ENCODE peak calls at places on chromosomes 2 and 18, in four cellular contexts. G is neural progenitor cell; F is T-helper 2 cell; R is CD4-positive, alpha-beta T cell. N is an unnamed sample.

GRCh38 chr2:174600349-174600748 is 2.7 kb upstream of the WIPF1 start:
- DNase-seq in G (no peak), F (no peak), R (no peak), N (no peak)

GRCh38 chr2:203918264-203918663 is 18.3 kb upstream of the ICOS start:
- DNase-seq in G (peak; percentile 21), F (no peak), R (no peak), N (no peak)

GRCh38 chr18:11752116-11752911 is 63.2 kb downstream of the GNAL start:
- DNase-seq in G (peak; percentile 75), F (no peak), R (no peak), N (no peak)

GRCh38 chr2:108396845-108397244 is 19.1 kb downstream of the SULT1C4 start:
- DNase-seq in G (peak; percentile 13), F (no peak), R (no peak), N (no peak)

GRCh38 chr2:177129610-177130009 is 83.0 kb upstream of the HNRNPA3 start:
- DNase-seq in G (no peak), F (no peak), R (no peak), N (no peak)

GRCh38 chr18:64747803-64748202 is 598.9 kb upstream of the LINC00305 start:
- DNase-seq in G (peak; percentile 39), F (no peak), R (no peak), N (no peak)

GRCh38 chr2:17539993-17540812 is at the start of gene VSNL1:
- DNase-seq in G (peak; percentile 98), F (no peak), R (no peak), N (no peak)

GRCh38 chr2:210128961-210129360 is 42.2 kb downstream of the KANSL1L start:
- DNase-seq in G (no peak), F (no peak), R (no peak), N (no peak)

GRCh38 chr2:186059096-186059495 is 320.5 kb downstream of the FSIP2 start:
- DNase-seq in G (no peak), F (no peak), R (no peak), N (no peak)

GRCh38 chr2:10332402-10333246 is 29.9 kb downstream of the HPCAL1 start:
- DNase-seq in G (peak; percentile 54), F (no peak), R (no peak), N (no peak)

GRCh38 chr2:96374211-96374951 is 38.8 kb downstream of the NCAPH start:
- DNase-seq in G (no peak), F (no peak), R (no peak), N (no peak)

GRCh38 chr2:25651066-25651465 is 22.3 kb downstream of the DTNB start:
- DNase-seq in G (no peak), F (no peak), R (no peak), N (no peak)

GRCh38 chr2:142315353-142315752 is 184.5 kb upstream of the LRP1B start:
- DNase-seq in G (no peak), F (no peak), R (no peak), N (no peak)

GRCh38 chr2:221100467-221101089 is 471.5 kb downstream of the EPHA4 start:
- DNase-seq in G (peak; percentile 58), F (no peak), R (no peak), N (no peak)

GRCh38 chr18:69538849-69539248 is 138.2 kb downstream of the DOK6 start:
- DNase-seq in G (no peak), F (no peak), R (no peak), N (no peak)

GRCh38 chr2:113179446-113180045 is 5.8 kb downstream of the PSD4 start:
- DNase-seq in G (no peak), F (no peak), R (no peak), N (no peak)

GRCh38 chr18:79781331-79781941 is 16.3 kb upstream of the KCNG2 start:
- DNase-seq in G (no peak), F (no peak), R (no peak), N (no peak)

GRCh38 chr2:150596071-150596470 is 108.6 kb upstream of the RND3 start:
- DNase-seq in G (no peak), F (no peak), R (no peak), N (no peak)

GRCh38 chr2:134771313-134771801 is 52.6 kb upstream of the TMEM163 start:
- DNase-seq in G (no peak), F (no peak), R (no peak), N (no peak)

GRCh38 chr18:79283341-79283879 is 112.3 kb upstream of the NFATC1 start:
- DNase-seq in G (no peak), F (no peak), R (no peak), N (no peak)

GRCh38 chr2:75787532-75788132 is 76.9 kb upstream of the GCFC2 start:
- DNase-seq in G (peak; percentile 72), F (no peak), R (no peak), N (no peak)

GRCh38 chr18:49677081-49677480 is 115.2 kb downstream of the LIPG start:
- DNase-seq in G (no peak), F (no peak), R (no peak), N (no peak)

GRCh38 chr2:66432801-66433694 is 1.9 kb upstream of the MEIS1 start:
- DNase-seq in G (peak; percentile 96), F (no peak), R (no peak), N (no peak)